ENCODE peak calls at places on chromosomes 1 and 21, in nine cellular contexts. A is left lung; Q is esophagus squamous epithelium; O is CD4-positive, alpha-beta memory T cell; E is cardiac muscle cell; C is Caco-2; G is right atrium auricular region; X is breast epithelium; Y is OCI-LY7. P is an unnamed sample. For H3K4me1, the result is how much of the 10 kb centered on the place peaks cover.

GRCh38 chr1:25645641-25646400 is 29.2 kb downstream of the MAN1C1 start:
- DNase-seq in A (no peak), Q (no peak), O (no peak), E (no peak), C (no peak), G (peak), X (peak), Y (no peak), P (no peak)

GRCh38 chr1:107936498-107937481 is 28.2 kb downstream of the VAV3 start:
- DNase-seq in A (peak), Q (no peak), O (no peak), E (no peak), C (no peak), G (peak), X (peak), Y (peak), P (peak)

GRCh38 chr1:82455342-82455741 is 654.6 kb downstream of the ADGRL2 start:
- DNase-seq in A (no peak), Q (no peak), O (no peak), E (no peak), C (no peak), G (no peak), X (no peak), Y (no peak), P (no peak)

GRCh38 chr1:108862017-108862610 is 5.2 kb upstream of the AKNAD1 start:
- DNase-seq in A (no peak), Q (no peak), O (no peak), E (no peak), C (no peak), G (no peak), X (no peak), Y (no peak), P (no peak)

GRCh38 chr1:226447932-226448670 is 40.2 kb upstream of the PARP1 start:
- DNase-seq in A (no peak), Q (no peak), O (no peak), E (no peak), C (no peak), G (no peak), X (no peak), Y (no peak), P (no peak)

GRCh38 chr1:74733616-74734484 is 898 bp downstream of the TYW3 start:
- DNase-seq in A (no peak), Q (no peak), O (peak), E (peak), C (no peak), G (no peak), X (no peak), Y (peak), P (no peak)

GRCh38 chr1:201264554-201264953 is 18.8 kb upstream of the PKP1 start:
- DNase-seq in A (no peak), Q (no peak), O (no peak), E (no peak), C (no peak), G (peak), X (peak), Y (no peak), P (no peak)

GRCh38 chr1:230421485-230421884 is 4.6 kb downstream of the PGBD5 start:
- DNase-seq in A (no peak), Q (no peak), O (no peak), E (no peak), C (no peak), G (no peak), X (no peak), Y (no peak), P (no peak)

GRCh38 chr1:1433804-1434130 is 1.7 kb upstream of the VWA1 start:
- DNase-seq in A (peak), Q (no peak), O (no peak), E (no peak), C (no peak), G (peak), X (no peak), Y (no peak), P (peak)

GRCh38 chr1:44235794-44236193 is 22.5 kb downstream of the DMAP1 start:
- DNase-seq in A (no peak), Q (no peak), O (no peak), E (no peak), C (no peak), G (no peak), X (no peak), Y (no peak), P (no peak)

GRCh38 chr1:41683681-41684500 is 199.4 kb upstream of the EDN2 start:
- DNase-seq in A (peak), Q (no peak), O (no peak), E (no peak), C (no peak), G (no peak), X (no peak), Y (no peak), P (peak)

GRCh38 chr1:67551375-67551774 is 121.2 kb upstream of the SERBP1 start:
- DNase-seq in A (no peak), Q (no peak), O (no peak), E (no peak), C (no peak), G (no peak), X (no peak), Y (no peak), P (no peak)

GRCh38 chr1:4054957-4055676 is 155.0 kb upstream of the C1orf174 start:
- DNase-seq in A (no peak), Q (no peak), O (no peak), E (no peak), C (no peak), G (peak), X (no peak), Y (no peak), P (no peak)

GRCh38 chr21:36134820-36135390 is at the start of gene CBR3:
- DNase-seq in A (peak), Q (no peak), O (peak), E (no peak), C (no peak), G (peak), X (peak), Y (no peak), P (peak)

GRCh38 chr1:206117151-206117948 is at the start of gene AVPR1B:
- DNase-seq in A (peak), Q (no peak), O (no peak), E (peak), C (peak), G (peak), X (no peak), Y (no peak), P (peak)

GRCh38 chr21:15841856-15842564 is 112.2 kb downstream of the USP25 start:
- DNase-seq in A (no peak), Q (no peak), O (no peak), E (no peak), C (no peak), G (no peak), X (no peak), Y (no peak), P (no peak)

GRCh38 chr21:26842976-26843911 is 2.0 kb downstream of the ADAMTS1 start:
- DNase-seq in A (peak), Q (no peak), O (no peak), E (peak), C (no peak), G (peak), X (peak), Y (no peak), P (peak)

GRCh38 chr1:1208713-1209433 is 2.5 kb upstream of the TNFRSF18 start:
- DNase-seq in A (no peak), Q (no peak), O (no peak), E (no peak), C (no peak), G (no peak), X (no peak), Y (no peak), P (peak)

GRCh38 chr1:211606327-211606913 is 27.5 kb upstream of the SLC30A1 start:
- DNase-seq in A (no peak), Q (no peak), O (peak), E (no peak), C (no peak), G (no peak), X (no peak), Y (no peak), P (no peak)

GRCh38 chr1:180939072-180939705 is 26.5 kb downstream of the KIAA1614 start:
- DNase-seq in A (no peak), Q (no peak), O (no peak), E (no peak), C (no peak), G (no peak), X (no peak), Y (no peak), P (no peak)

GRCh38 chr1:58143972-58144752 is 402.4 kb downstream of the OMA1 start:
- DNase-seq in A (no peak), Q (no peak), O (no peak), E (no peak), C (no peak), G (no peak), X (no peak), Y (no peak), P (no peak)

GRCh38 chr1:79391896-79392295 is 385.4 kb upstream of the ADGRL4 start:
- DNase-seq in A (no peak), Q (no peak), O (no peak), E (no peak), C (no peak), G (no peak), X (no peak), Y (no peak), P (no peak)

GRCh38 chr1:26831546-26832248 is 5.2 kb downstream of the ZDHHC18 start:
- DNase-seq in A (no peak), Q (no peak), O (no peak), E (no peak), C (no peak), G (no peak), X (no peak), Y (no peak), P (no peak)

GRCh38 chr1:41317356-41317755 is 43.9 kb upstream of the FOXO6 start:
- DNase-seq in A (no peak), Q (no peak), O (no peak), E (no peak), C (peak), G (no peak), X (no peak), Y (no peak), P (no peak)

GRCh38 chr1:154178856-154179811 is 12.8 kb downstream of the TPM3 start:
- DNase-seq in A (no peak), Q (no peak), O (no peak), E (no peak), C (no peak), G (no peak), X (no peak), Y (no peak), P (no peak)

GRCh38 chr1:240763771-240764170 is 151.8 kb upstream of the GREM2 start:
- DNase-seq in A (no peak), Q (no peak), O (no peak), E (no peak), C (no peak), G (no peak), X (no peak), Y (no peak), P (no peak)

DNA sequence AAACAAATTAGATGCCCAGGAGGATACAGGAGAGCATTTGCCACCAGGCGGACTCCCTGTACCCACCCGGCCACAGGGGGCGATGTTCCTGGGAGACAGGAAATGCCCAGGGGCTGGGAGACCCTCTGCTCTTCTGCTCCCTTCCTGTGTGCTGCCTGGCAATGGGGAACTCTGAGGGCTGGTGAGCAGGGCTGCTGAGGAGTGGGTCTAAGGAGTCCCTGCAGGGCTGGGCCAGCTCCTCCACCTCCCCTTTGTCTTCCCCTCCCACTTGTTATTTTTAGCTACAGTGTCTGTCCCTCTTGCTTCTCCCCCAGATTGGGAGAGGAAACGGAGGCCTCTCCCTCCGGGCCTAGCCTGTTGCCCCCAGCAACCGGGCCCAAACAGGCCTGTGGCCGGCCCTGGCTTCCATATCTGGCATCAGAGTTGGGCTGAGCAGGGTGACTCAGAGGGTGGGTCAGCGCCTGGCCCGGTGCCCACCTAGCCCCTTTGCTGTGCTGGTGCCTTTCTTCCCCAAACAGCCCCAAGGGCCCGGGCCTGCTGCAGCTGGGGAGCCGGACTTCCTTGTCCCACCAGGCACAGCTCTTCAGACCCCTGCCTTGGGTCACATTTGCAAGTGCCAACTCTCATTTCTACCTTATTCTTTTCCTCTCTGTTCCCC is 11.7 kb downstream of the LMNA start:
- DNase-seq in A (peak), Q (peak), O (peak), E (peak), C (no peak), G (peak), X (peak), Y (peak), P (peak)
- H3K4me1 ChIP-seq in A (half or more), Q (half or more), O (half or more), E (half or more), C (half or more), G (under half), X (half or more), Y (under half), P (half or more)

DNA sequence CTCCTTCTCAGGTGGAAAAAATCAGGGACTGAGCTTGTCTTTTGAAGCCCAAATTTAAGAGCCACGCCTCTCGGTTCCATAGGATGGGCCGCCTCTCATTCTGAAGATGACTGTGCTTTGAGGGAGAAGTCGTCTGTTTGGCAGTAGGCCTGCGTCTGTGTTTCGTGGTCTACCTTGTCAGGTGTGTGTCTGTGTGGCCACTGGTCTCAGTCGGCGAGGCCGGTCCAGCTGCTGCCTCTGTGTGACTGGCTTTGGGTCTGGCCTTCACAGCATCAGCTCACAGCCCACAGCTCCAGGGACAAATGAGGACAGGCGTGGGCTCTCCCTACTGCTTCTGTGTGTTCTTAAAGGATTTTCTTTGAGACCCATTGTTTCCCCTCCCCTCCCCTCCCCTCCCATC is 50.3 kb downstream of the B3GALT5 start:
- DNase-seq in A (no peak), Q (no peak), O (no peak), E (no peak), C (no peak), G (peak), X (no peak), Y (no peak), P (no peak)
- H3K4me1 ChIP-seq in A (under half), Q (under half), O (under half), E (under half), C (under half), G (under half), X (under half), Y (under half), P (under half)

DNA sequence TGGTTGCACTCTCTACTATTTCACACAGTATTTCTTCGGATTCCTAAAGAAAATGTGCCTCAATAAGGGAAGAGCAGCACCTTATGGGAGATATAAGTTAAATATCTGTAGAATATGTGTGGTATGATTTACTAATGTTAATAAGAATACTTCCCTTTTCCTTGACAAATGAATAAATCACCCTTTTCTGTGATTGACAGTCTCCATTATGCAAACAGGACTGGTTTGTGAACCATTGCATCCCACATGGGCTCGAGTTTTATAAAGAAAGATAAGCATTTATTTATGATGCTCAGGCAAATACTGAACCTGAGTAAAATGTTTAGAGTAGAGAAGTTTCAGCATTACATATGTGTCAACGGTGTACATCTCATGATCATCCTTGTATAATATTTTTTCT is 587.7 kb upstream of the BRINP3 start:
- DNase-seq in A (no peak), Q (no peak), O (no peak), E (no peak), C (no peak), G (no peak), X (no peak), Y (no peak), P (no peak)
- H3K4me1 ChIP-seq in A (under half), Q (under half), O (under half), E (under half), C (under half), G (under half), X (under half), Y (under half), P (under half)

GRCh38 chr1:12616709-12617373 is 1.2 kb downstream of the DHRS3 start:
- DNase-seq in A (peak), Q (no peak), O (no peak), E (peak), C (no peak), G (no peak), X (no peak), Y (no peak), P (no peak)
- H3K4me1 ChIP-seq in A (under half), Q (half or more), O (half or more), E (under half), C (under half), G (under half), X (under half), Y (under half), P (under half)

GRCh38 chr21:42229676-42230075 is 10.7 kb downstream of the ABCG1 start:
- DNase-seq in A (no peak), Q (no peak), O (no peak), E (no peak), C (no peak), G (no peak), X (no peak), Y (no peak), P (peak)
- H3K4me1 ChIP-seq in A (under half), Q (half or more), O (half or more), E (under half), C (under half), G (under half), X (under half), Y (half or more), P (under half)

DNA sequence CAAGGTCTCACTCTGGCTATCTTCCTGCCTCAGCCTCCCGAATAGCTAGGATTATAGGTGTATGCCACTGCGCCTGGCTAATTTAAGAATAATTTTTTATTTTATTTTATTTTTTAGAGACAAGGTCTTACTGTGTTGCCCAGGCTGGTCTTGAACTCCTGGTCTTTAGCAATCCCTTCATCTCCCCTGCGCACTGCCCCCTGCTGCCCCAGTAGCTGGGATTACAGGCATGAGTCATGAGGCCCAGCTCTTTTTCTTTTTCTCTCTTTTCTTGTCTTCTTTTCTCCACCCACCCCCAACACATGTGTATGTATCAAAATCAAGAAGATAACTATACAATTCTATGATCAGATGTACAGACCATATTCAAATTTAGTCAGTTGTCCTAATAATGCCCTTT is 87.2 kb downstream of the PEX14 start:
- DNase-seq in A (no peak), Q (no peak), O (no peak), E (no peak), C (no peak), G (no peak), X (no peak), Y (no peak), P (no peak)
- H3K4me1 ChIP-seq in A (under half), Q (under half), O (under half), E (under half), C (under half), G (under half), X (under half), Y (under half), P (under half)

DNA sequence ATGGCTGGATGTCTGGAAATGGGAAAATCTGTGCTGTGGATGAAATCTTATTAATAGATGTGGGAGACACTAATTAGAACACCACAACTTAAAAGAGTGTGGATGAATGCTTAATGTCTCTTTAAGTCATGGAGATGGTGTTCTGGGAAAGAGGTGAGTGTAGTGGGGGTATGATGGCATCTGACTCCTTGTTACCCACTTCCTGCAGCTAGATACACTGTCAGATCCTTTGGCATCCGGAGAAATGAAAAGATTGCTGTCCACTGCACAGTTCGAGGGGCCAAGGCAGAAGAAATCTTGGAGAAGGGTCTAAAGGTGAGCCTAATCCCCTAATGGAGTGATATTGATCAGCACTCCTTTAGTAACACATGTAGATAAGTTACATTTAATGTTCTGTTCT is 2.0 kb downstream of the RPL11 start:
- DNase-seq in A (no peak), Q (no peak), O (no peak), E (no peak), C (no peak), G (no peak), X (no peak), Y (no peak), P (no peak)
- H3K4me1 ChIP-seq in A (under half), Q (half or more), O (under half), E (under half), C (under half), G (under half), X (under half), Y (under half), P (under half)

GRCh38 chr1:151315565-151316235 is 11.5 kb downstream of the PI4KB start:
- DNase-seq in A (no peak), Q (no peak), O (no peak), E (no peak), C (no peak), G (no peak), X (no peak), Y (no peak), P (no peak)
- H3K4me1 ChIP-seq in A (under half), Q (half or more), O (under half), E (under half), C (half or more), G (under half), X (under half), Y (under half), P (under half)

GRCh38 chr1:220810179-220810653 is 23.5 kb downstream of the MTARC1 start:
- DNase-seq in A (peak), Q (peak), O (peak), E (peak), C (peak), G (peak), X (peak), Y (peak), P (peak)
- H3K4me1 ChIP-seq in A (under half), Q (under half), O (under half), E (under half), C (under half), G (under half), X (under half), Y (under half), P (under half)